ENCODE peak calls at places on chromosomes 3 and 15, in seven cellular contexts. I, U, G, T, Z, L and S are unnamed samples.

GRCh38 chr3:138349926-138350665 is 1.7 kb downstream of the MRAS start:
- DNase-seq in T (no peak), L (no peak), G (no peak), Z (peak), I (peak), U (no peak), S (no peak)

GRCh38 chr3:127786358-127787070 is 35.8 kb downstream of the MGLL start:
- DNase-seq in I (peak), G (peak), T (no peak), L (peak), U (peak), Z (no peak), S (peak)

GRCh38 chr15:41970456-41970855 is 1.9 kb downstream of the EHD4 start:
- DNase-seq in Z (no peak), U (no peak), T (no peak), I (no peak), G (no peak), L (no peak), S (peak)

GRCh38 chr3:157160652-157161480 is 919 bp upstream of the CCNL1 start:
- DNase-seq in U (peak), G (peak), Z (peak), I (peak), T (peak), L (peak), S (peak)

GRCh38 chr3:190811775-190812480 is 50.6 kb downstream of the GMNC start:
- DNase-seq in G (no peak), U (no peak), Z (peak), I (peak), L (no peak), T (peak), S (no peak)

GRCh38 chr3:106006001-106006400 is 137.2 kb upstream of the CBLB start:
- DNase-seq in G (no peak), L (no peak), I (no peak), T (no peak), Z (no peak), U (no peak), S (peak)

GRCh38 chr3:125039897-125040175 is 16.0 kb downstream of the HEG1 start:
- DNase-seq in T (no peak), L (no peak), I (no peak), U (no peak), Z (no peak), G (no peak), S (no peak)

GRCh38 chr15:92231461-92231860 is 162.2 kb upstream of the ST8SIA2 start:
- DNase-seq in Z (no peak), G (no peak), L (no peak), I (no peak), T (no peak), U (no peak), S (no peak)

GRCh38 chr15:75891895-75892294 is 11.8 kb upstream of the FBXO22 start:
- DNase-seq in U (no peak), L (no peak), Z (peak), I (no peak), G (no peak), T (no peak), S (no peak)

GRCh38 chr3:66039590-66039887 is 821 bp upstream of the MAGI1 start:
- DNase-seq in L (no peak), T (peak), U (no peak), I (peak), Z (no peak), G (peak), S (no peak)

GRCh38 chr15:63288778-63289378 is 11.5 kb downstream of the APH1B start:
- DNase-seq in G (no peak), Z (peak), I (no peak), L (no peak), U (no peak), T (no peak), S (no peak)

GRCh38 chr3:170144437-170144843 is 37.1 kb downstream of the PHC3 start:
- DNase-seq in U (no peak), I (no peak), Z (peak), T (no peak), G (no peak), L (no peak), S (no peak)

GRCh38 chr15:36782681-36783080 is 203.3 kb downstream of the CDIN1 start:
- DNase-seq in G (no peak), I (no peak), L (no peak), T (no peak), Z (no peak), U (no peak), S (no peak)

GRCh38 chr15:74710349-74711094 is 14.7 kb upstream of the EDC3 start:
- DNase-seq in G (no peak), Z (no peak), U (no peak), T (no peak), L (no peak), I (no peak), S (no peak)

GRCh38 chr3:20096135-20096685 is 56.0 kb downstream of the KAT2B start:
- DNase-seq in I (no peak), L (no peak), U (no peak), Z (no peak), G (no peak), T (no peak), S (no peak)

GRCh38 chr3:194579091-194579606 is 54.1 kb downstream of the TMEM44 start:
- DNase-seq in G (no peak), I (no peak), U (no peak), L (no peak), Z (no peak), T (peak), S (no peak)

GRCh38 chr3:185341616-185342457 is 21.1 kb upstream of the MAP3K13 start:
- DNase-seq in G (peak), U (no peak), T (no peak), I (no peak), Z (no peak), L (no peak), S (no peak)

GRCh38 chr3:17515445-17516227 is 226.8 kb downstream of the TBC1D5 start:
- DNase-seq in L (no peak), T (no peak), U (no peak), Z (no peak), I (no peak), G (no peak), S (no peak)

GRCh38 chr3:121916189-121916588 is 22.0 kb downstream of the SLC15A2 start:
- DNase-seq in G (no peak), L (no peak), T (no peak), U (no peak), Z (no peak), I (no peak), S (no peak)

DNA sequence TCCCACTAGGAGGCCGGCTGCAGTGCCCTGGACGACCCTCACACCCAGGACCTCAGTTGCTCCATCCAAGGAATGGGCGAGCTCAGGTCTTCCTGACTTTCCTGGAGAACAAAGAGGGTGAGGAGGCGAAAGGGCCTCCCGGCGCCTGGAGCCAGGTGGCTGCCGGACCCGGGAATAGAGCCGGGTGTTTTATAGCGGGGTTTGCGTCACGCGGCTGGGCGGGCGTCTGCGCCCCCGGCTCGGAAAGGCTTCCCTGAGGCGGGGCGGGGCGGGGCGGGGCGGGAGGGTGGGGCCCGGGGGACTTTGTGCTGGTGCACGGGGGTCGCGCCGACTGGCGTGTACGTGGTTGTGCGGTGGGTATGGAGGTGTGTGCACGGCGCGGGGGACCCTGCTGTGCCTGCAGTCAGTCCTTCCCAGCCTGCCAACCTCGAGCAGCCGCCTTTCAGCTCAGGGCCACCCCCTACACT is 4.6 kb upstream of the PRKCD start:
- DNase-seq in I (no peak), Z (no peak), U (no peak), G (no peak), T (no peak), L (no peak), S (no peak)
- H3K4me3 ChIP-seq in I (no peak), Z (no peak), U (peak), G (no peak), T (no peak), L (no peak), S (no peak)

DNA sequence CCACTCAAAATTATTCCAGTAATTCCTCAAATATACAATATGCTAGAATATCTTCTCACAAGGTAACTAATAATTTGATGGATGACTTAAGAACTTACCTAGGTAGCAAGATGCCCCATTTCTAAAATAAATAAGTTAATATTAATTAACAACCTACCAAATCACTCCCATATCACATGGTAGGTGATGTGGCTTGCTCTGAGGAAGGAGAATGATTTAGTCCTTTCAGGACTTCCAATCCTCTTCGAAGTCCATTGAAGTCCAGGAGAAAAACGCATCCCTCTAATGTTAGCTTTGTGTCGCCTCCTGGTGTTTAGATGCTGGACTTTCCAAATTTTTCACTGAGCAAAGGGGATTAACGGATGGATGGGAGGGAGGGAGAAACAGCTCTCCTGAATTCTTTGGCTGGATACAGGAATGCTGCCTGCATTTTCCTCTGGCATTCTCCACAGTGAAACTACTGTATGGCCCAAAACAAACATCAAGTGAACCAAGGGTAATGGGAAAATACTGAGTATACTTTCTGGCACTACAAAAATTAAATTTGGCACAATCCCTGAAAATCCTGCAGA is 58.6 kb downstream of the PRICKLE2 start:
- DNase-seq in I (no peak), U (no peak), Z (no peak), L (no peak), T (no peak), G (no peak), S (no peak)
- TF ChIP-seq CTCF in I (no peak), U (no peak), Z (peak), L (no peak), T (no peak), G (peak), S (no peak)

DNA sequence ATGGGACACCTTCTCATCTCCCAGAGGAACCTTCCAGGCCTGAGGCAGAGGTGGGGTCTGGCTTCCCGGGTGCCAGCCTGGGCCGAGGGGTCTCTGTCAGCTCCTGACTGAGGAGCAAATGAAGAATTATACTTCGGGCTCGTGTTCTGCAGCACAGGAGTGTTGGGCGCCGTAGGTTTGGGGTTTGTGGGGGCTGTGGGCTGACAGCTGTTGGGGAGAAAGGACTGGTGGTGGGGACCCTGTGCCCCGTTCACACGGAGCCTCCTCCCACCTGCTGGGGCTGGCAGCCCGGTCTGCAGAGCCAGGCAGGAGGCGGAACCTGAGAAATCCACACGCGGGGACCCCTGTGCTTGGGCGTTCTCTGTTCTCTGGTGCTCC is 59.7 kb downstream of the ADAMTS7 start:
- DNase-seq in U (no peak), T (peak), L (no peak), I (no peak), Z (no peak), G (no peak), S (peak)
- TF ChIP-seq POLR2A in U (no peak), T (no peak), L (no peak), I (no peak), Z (no peak), G (no peak), S (no peak)

GRCh38 chr3:196192036-196193001 is 18.9 kb downstream of the ZDHHC19 start:
- DNase-seq in U (no peak), L (no peak), Z (peak), T (no peak), G (peak), I (no peak), S (no peak)

GRCh38 chr3:196195664-196196255 is 15.4 kb downstream of the ZDHHC19 start:
- DNase-seq in U (no peak), I (no peak), G (no peak), L (no peak), Z (no peak), T (peak), S (no peak)

GRCh38 chr3:196194542-196194915 is 16.7 kb downstream of the ZDHHC19 start:
- DNase-seq in G (no peak), T (no peak), U (no peak), L (no peak), Z (no peak), I (no peak), S (no peak)

GRCh38 chr3:196193037-196193737 is 18.0 kb downstream of the ZDHHC19 start:
- DNase-seq in L (no peak), Z (peak), I (no peak), U (no peak), G (no peak), T (no peak), S (no peak)

DNA sequence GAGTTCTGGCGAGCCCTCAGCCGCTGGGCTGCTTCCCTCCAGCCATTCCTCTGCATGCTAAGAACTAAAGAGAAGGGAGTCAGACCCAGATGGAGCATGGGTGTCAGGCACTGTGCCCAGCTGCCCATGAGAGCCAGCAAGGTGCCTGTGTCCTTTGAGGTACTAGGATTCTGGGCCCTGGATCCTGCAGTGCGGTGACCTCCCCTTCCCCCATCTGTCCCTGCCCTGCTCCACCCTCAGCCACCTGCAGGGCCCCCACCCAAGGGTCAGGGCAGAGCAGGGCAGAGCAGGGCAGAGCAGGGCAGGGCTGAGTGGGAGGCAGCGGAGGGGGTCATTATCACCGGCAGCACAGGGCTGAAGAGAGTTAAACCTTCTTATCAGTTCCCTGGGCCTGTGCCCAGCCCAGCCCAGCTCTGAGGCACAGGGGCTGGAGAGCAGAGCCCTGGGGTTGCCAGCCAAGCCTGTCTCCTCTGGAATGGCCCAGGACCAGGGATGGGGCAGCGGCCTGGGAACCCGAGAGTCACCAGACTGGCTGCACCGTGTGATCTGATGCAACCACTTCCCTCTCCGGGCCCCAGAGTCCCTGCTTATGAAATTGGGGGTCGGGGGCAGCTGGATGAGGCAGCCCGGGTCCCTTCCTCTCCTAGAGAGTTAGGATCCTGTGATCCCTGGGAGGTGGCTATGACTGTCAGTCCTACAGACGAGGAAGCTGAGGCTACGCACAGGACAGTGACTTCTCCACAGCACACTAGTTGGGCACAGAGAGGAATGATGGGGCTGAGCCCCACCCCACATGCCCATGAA is 17.3 kb downstream of the ZDHHC19 start:
- DNase-seq in Z (peak), U (no peak), T (peak), L (no peak), I (peak), G (peak), S (no peak)
- H3K4me3 ChIP-seq in Z (no peak), U (no peak), T (no peak), L (no peak), I (no peak), G (no peak), S (no peak)

GRCh38 chr15:83446904-83447708 is at the start of gene SH3GL3:
- DNase-seq in T (peak), U (peak), L (peak), I (peak), Z (no peak), G (peak), S (peak)
- TF ChIP-seq CTCF in T (no peak), U (no peak), L (no peak), I (no peak), Z (no peak), G (peak), S (no peak)

DNA sequence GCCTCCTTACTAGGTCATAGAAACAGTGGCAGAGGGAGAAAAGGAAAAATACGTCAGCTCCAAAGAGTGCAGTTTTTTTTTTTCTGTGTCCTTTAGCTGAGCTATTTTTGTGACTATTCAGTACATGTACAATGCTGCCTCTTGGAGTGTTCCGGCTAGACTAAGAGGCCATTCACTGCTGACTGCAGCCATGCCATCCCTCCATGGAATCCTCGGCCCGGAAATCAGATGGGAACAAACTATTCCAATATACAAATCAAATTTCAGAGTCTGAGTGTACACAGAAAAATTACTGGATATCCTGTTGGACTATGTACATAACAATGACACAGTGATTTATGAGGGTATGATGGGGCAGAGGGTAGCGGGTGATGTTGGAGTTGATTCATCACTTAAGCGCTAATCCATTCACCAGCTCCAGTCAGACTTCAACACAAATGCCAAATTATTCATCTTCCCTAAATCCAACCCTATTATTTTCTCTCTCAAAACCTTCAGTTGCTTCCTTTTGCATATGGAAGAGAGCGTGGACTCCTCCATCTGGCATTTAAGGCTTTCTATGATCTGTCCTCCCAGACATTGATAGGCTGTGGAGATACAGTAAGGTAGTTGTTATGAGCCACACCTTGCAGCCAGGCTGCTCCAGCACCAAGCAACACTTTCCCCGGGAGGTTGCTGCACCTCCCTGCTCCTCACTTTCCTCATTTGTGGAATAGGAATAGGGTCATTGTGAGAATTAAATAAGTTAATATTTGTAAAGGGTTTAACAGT is 109.1 kb downstream of the LPP start:
- DNase-seq in Z (no peak), G (peak), L (no peak), I (no peak), U (no peak), T (no peak), S (no peak)
- TF ChIP-seq POLR2A in Z (no peak), G (no peak), L (no peak), I (no peak), U (no peak), T (no peak), S (no peak)

DNA sequence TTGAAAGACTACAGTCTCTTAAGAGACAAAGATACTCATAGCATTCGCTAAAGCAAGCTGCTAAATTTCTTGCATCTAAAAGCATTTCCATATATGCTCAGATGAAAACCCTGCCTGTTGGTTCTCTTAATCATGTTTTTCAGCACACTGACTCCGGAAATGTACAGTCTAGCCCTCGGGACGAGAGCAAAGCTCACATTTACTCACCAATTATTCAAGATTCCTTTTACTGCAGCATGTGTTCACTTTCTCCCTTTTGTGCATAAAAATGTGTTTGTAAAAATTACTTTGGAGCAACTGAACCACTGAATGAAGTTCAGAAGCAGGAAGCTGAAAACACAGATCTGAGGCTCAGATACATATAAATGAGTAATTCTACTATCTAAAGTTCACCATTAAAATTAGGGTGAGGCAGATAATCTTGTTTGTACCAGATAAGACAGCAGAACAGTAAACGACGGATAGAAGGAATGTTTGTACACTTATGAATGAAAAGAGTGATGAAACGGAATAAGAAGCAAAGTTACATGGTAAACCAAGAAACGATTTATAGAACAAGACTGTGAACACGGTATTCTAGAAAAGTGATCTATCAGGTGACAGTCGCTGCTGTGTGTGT is 118.7 kb downstream of the GOLIM4 start:
- DNase-seq in L (no peak), I (no peak), T (no peak), G (no peak), U (no peak), Z (no peak), S (no peak)
- H3K4me3 ChIP-seq in L (no peak), I (no peak), T (no peak), G (no peak), U (no peak), Z (no peak), S (no peak)

DNA sequence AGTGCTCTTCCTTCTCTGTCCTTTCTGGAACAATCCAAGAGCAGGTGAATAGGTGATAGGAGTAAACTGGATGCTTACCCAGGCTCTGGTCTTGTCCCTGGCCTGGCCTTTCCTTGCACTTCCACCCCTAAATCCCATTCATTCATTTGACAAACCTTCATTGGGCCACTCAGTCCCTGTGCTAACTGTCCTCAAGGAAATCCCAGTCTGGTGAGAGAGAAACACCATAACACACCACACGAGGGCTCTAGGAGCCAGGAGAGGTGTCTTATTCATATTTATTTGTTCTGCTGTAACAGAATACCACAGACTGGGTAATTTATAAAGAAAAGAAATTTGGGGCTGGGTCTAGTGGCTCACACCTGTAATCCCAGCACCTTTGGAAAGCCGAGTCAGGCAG is 22.8 kb downstream of the EFCC1 start:
- DNase-seq in I (peak), Z (peak), L (no peak), G (no peak), U (no peak), T (no peak), S (no peak)
- TF ChIP-seq CTCF in I (no peak), Z (peak), L (no peak), G (peak), U (no peak), T (peak), S (no peak)